ENCODE peak calls at places on chromosomes 12 and 14, in five cellular contexts. A is kidney tubule cell, B is SK-N-SH, H is IMR-90, Z is H54. E is an unnamed sample.

GRCh38 chr12:51860986-51861385 is 12.5 kb upstream of the FIGNL2 start:
- DNase-seq in A (no peak), B (no peak), H (no peak), Z (no peak), E (no peak)

GRCh38 chr12:110222027-110222426 is 59.0 kb upstream of the ATP2A2 start:
- DNase-seq in A (no peak), B (no peak), H (no peak), Z (no peak), E (no peak)

GRCh38 chr14:104970231-104971068 is 7.7 kb downstream of the AHNAK2 start:
- DNase-seq in A (peak), B (no peak), H (peak), Z (peak), E (no peak)

GRCh38 chr12:119988788-119989618 is at the start of gene BICDL1:
- DNase-seq in A (peak), B (peak), H (peak), Z (peak), E (peak)

GRCh38 chr12:31220633-31221565 is 105.1 kb downstream of the SINHCAF start:
- DNase-seq in A (peak), B (no peak), H (peak), Z (no peak), E (peak)

GRCh38 chr12:118107026-118107425 is 3.2 kb upstream of the VSIG10 start:
- DNase-seq in A (no peak), B (no peak), H (no peak), Z (no peak), E (no peak)

GRCh38 chr14:94392510-94392935 is 4.1 kb upstream of the SERPINA1 start:
- DNase-seq in A (peak), B (no peak), H (peak), Z (no peak), E (no peak)

GRCh38 chr12:49208661-49209060 is 19.8 kb upstream of the TUBA1A start:
- DNase-seq in A (no peak), B (no peak), H (no peak), Z (no peak), E (no peak)

GRCh38 chr14:92984896-92985295 is 61.9 kb downstream of the CHGA start:
- DNase-seq in A (no peak), B (no peak), H (no peak), Z (no peak), E (no peak)

GRCh38 chr14:31038521-31039166 is 12.5 kb upstream of the STRN3 start:
- DNase-seq in A (peak), B (peak), H (no peak), Z (no peak), E (no peak)

GRCh38 chr12:53061404-53062010 is 11.6 kb downstream of the TNS2 start:
- DNase-seq in A (peak), B (no peak), H (no peak), Z (no peak), E (peak)

GRCh38 chr12:132222096-132222807 is 78.0 kb downstream of the NOC4L start:
- DNase-seq in A (peak), B (no peak), H (peak), Z (no peak), E (peak)

GRCh38 chr14:78836777-78837176 is 666.6 kb downstream of the NRXN3 start:
- DNase-seq in A (peak), B (peak), H (peak), Z (peak), E (peak)

GRCh38 chr14:64636208-64636979 is 67.8 kb upstream of the PLEKHG3 start:
- DNase-seq in A (peak), B (peak), H (peak), Z (no peak), E (peak)

GRCh38 chr12:74119811-74120362 is 417.7 kb upstream of the ATXN7L3B start:
- DNase-seq in A (no peak), B (no peak), H (no peak), Z (no peak), E (no peak)

GRCh38 chr14:50403433-50403832 is 6.8 kb upstream of the CDKL1 start:
- DNase-seq in A (peak), B (no peak), H (peak), Z (no peak), E (peak)

GRCh38 chr12:89405626-89406342 is 53.5 kb upstream of the DUSP6 start:
- DNase-seq in A (no peak), B (no peak), H (no peak), Z (no peak), E (no peak)

GRCh38 chr14:91899213-91899612 is 31.9 kb upstream of the TC2N start:
- DNase-seq in A (peak), B (no peak), H (no peak), Z (no peak), E (no peak)

GRCh38 chr14:99412122-99413061 is 68.3 kb downstream of the SETD3 start:
- DNase-seq in A (peak), B (no peak), H (peak), Z (no peak), E (no peak)

GRCh38 chr14:38065101-38065762 is 142.5 kb upstream of the SSTR1 start:
- DNase-seq in A (no peak), B (no peak), H (no peak), Z (no peak), E (no peak)

GRCh38 chr12:128827724-128828123 is 4.0 kb upstream of the SLC15A4 start:
- DNase-seq in A (no peak), B (no peak), H (no peak), Z (no peak), E (no peak)

GRCh38 chr14:50531595-50532501 is 521 bp downstream of the MAP4K5 start:
- DNase-seq in A (peak), B (peak), H (peak), Z (no peak), E (peak)

GRCh38 chr12:76183459-76184186 is 99.1 kb upstream of the NAP1L1 start:
- DNase-seq in A (peak), B (no peak), H (peak), Z (peak), E (no peak)